ENCODE peak calls at places on chromosomes 16 and 17, in five cellular contexts. U, E, L, F and X are unnamed samples.

GRCh38 chr16:14095883-14096551 is 24.9 kb downstream of the MRTFB start:
- DNase-seq in U (no peak), E (no peak), L (peak), F (no peak), X (no peak)

GRCh38 chr16:23587726-23588125 is 8.4 kb downstream of the NDUFAB1 start:
- DNase-seq in U (peak), E (no peak), L (peak), F (no peak), X (peak)

GRCh38 chr17:16981928-16982327 is 10.0 kb upstream of the TNFRSF13B start:
- DNase-seq in U (no peak), E (no peak), L (no peak), F (no peak), X (no peak)

GRCh38 chr16:727291-727977 is 528 bp downstream of the HAGHL start:
- DNase-seq in U (no peak), E (peak), L (no peak), F (no peak), X (no peak)

GRCh38 chr17:39679521-39680192 is 8.2 kb downstream of the PGAP3 start:
- DNase-seq in U (no peak), E (peak), L (no peak), F (no peak), X (no peak)

GRCh38 chr17:69147460-69147859 is 5.8 kb upstream of the ABCA6 start:
- DNase-seq in U (no peak), E (no peak), L (no peak), F (no peak), X (no peak)

GRCh38 chr17:62126292-62126691 is 61.2 kb upstream of the MED13 start:
- DNase-seq in U (no peak), E (no peak), L (no peak), F (no peak), X (no peak)

GRCh38 chr16:57479422-57480126 is 6.7 kb downstream of the DOK4 start:
- DNase-seq in U (no peak), E (no peak), L (peak), F (no peak), X (peak)

GRCh38 chr17:50836826-50837225 is 1.4 kb downstream of the WFIKKN2 start:
- DNase-seq in U (no peak), E (no peak), L (no peak), F (no peak), X (no peak)

GRCh38 chr16:58249780-58250478 is 44.9 kb downstream of the PRSS54 start:
- DNase-seq in U (no peak), E (peak), L (peak), F (peak), X (peak)

GRCh38 chr17:59696682-59697277 is 10.4 kb downstream of the PTRH2 start:
- DNase-seq in U (no peak), E (no peak), L (no peak), F (no peak), X (no peak)

GRCh38 chr16:72085002-72085401 is 8.4 kb downstream of the TXNL4B start:
- DNase-seq in U (no peak), E (no peak), L (no peak), F (no peak), X (no peak)

GRCh38 chr16:70689970-70690905 is 4.4 kb upstream of the MTSS2 start:
- DNase-seq in U (no peak), E (no peak), L (no peak), F (no peak), X (no peak)

GRCh38 chr17:17605747-17606083 is 14.2 kb upstream of the PEMT start:
- DNase-seq in U (peak), E (no peak), L (peak), F (no peak), X (peak)

GRCh38 chr17:77637807-77638182 is 320.7 kb upstream of the TNRC6C start:
- DNase-seq in U (no peak), E (no peak), L (no peak), F (no peak), X (no peak)

GRCh38 chr17:1693339-1693738 is 8.7 kb upstream of the PRPF8 start:
- DNase-seq in U (no peak), E (no peak), L (peak), F (no peak), X (peak)

GRCh38 chr16:59432934-59433333 is 698.8 kb upstream of the GOT2 start:
- DNase-seq in U (no peak), E (no peak), L (no peak), F (no peak), X (no peak)

GRCh38 chr16:81453091-81453728 is 8.6 kb downstream of the CMIP start:
- DNase-seq in U (no peak), E (no peak), L (no peak), F (no peak), X (no peak)

GRCh38 chr17:82030470-82031302 is 792 bp upstream of the RAC3 start:
- DNase-seq in U (peak), E (peak), L (peak), F (peak), X (peak)

GRCh38 chr17:76544916-76545365 is 5.1 kb downstream of the PRCD start:
- DNase-seq in U (no peak), E (no peak), L (no peak), F (no peak), X (no peak)